ENCODE peak calls at places on chromosomes 4 and X, in seven cellular contexts. R, W, A, I, U, K and L are unnamed samples.

GRCh38 chr4:147583876-147584275 is 33.3 kb upstream of the TMEM184C start:
- DNase-seq in R (no peak), W (no peak), A (no peak), I (no peak), U (no peak), K (no peak), L (no peak)

GRCh38 chr4:46844325-46844917 is 64.6 kb downstream of the COX7B2 start:
- DNase-seq in R (peak), W (peak), A (peak), I (peak), U (peak), K (peak), L (peak)

GRCh38 chr4:56937262-56937661 is 29.6 kb downstream of the REST start:
- DNase-seq in R (no peak), W (peak), A (peak), I (no peak), U (no peak), K (no peak), L (no peak)

GRCh38 chr4:9808077-9808476 is 26.6 kb downstream of the DRD5 start:
- DNase-seq in R (no peak), W (no peak), A (no peak), I (no peak), U (no peak), K (no peak), L (no peak)

GRCh38 chr4:70367813-70368212 is 7.3 kb downstream of the SMR3A start:
- DNase-seq in R (no peak), W (no peak), A (no peak), I (no peak), U (no peak), K (no peak), L (no peak)

GRCh38 chrX:40154229-40154852 is 56.6 kb upstream of the BCOR start:
- DNase-seq in R (no peak), W (no peak), A (peak), I (no peak), U (peak), K (no peak), L (peak)

GRCh38 chr4:182556576-182556975 is 313.4 kb downstream of the TENM3 start:
- DNase-seq in R (no peak), W (no peak), A (no peak), I (no peak), U (no peak), K (no peak), L (no peak)

GRCh38 chrX:41522681-41523080 is 75.5 kb downstream of the NYX start:
- DNase-seq in R (no peak), W (no peak), A (no peak), I (no peak), U (no peak), K (no peak), L (no peak)

GRCh38 chr4:82733636-82734035 is 65.0 kb downstream of the SCD5 start:
- DNase-seq in R (no peak), W (no peak), A (peak), I (peak), U (no peak), K (no peak), L (no peak)

GRCh38 chr4:16123356-16124084 is 39.7 kb upstream of the PROM1 start:
- DNase-seq in R (no peak), W (no peak), A (no peak), I (no peak), U (peak), K (no peak), L (peak)

GRCh38 chr4:41256740-41257256 is at the start of gene UCHL1:
- DNase-seq in R (no peak), W (peak), A (peak), I (peak), U (peak), K (no peak), L (peak)

GRCh38 chrX:41605144-41605543 is 83.6 kb upstream of the GPR34 start:
- DNase-seq in R (no peak), W (no peak), A (peak), I (no peak), U (no peak), K (no peak), L (no peak)

GRCh38 chr4:75542824-75543223 is 13.0 kb upstream of the ODAPH start:
- DNase-seq in R (no peak), W (peak), A (peak), I (no peak), U (no peak), K (no peak), L (no peak)

GRCh38 chr4:80183196-80184052 is 13.9 kb upstream of the PRDM8 start:
- DNase-seq in R (no peak), W (peak), A (peak), I (peak), U (peak), K (no peak), L (peak)

GRCh38 chrX:115047181-115047580 is 29.8 kb upstream of the IL13RA2 start:
- DNase-seq in R (no peak), W (peak), A (peak), I (no peak), U (no peak), K (no peak), L (no peak)

GRCh38 chr4:105979506-105979905 is 84.2 kb downstream of the NPNT start:
- DNase-seq in R (no peak), W (no peak), A (peak), I (no peak), U (no peak), K (no peak), L (no peak)

GRCh38 chr4:159077702-159078495 is 25.0 kb upstream of the RAPGEF2 start:
- DNase-seq in R (no peak), W (no peak), A (no peak), I (no peak), U (no peak), K (no peak), L (peak)

GRCh38 chrX:136032370-136032769 is 47.1 kb downstream of the SLC9A6 start:
- DNase-seq in R (no peak), W (no peak), A (no peak), I (no peak), U (no peak), K (no peak), L (no peak)

GRCh38 chr4:42655921-42656735 is 777 bp downstream of the ATP8A1 start:
- DNase-seq in R (peak), W (no peak), A (peak), I (peak), U (no peak), K (peak), L (peak)

GRCh38 chr4:88702780-88703179 is 5.2 kb upstream of the NAP1L5 start:
- DNase-seq in R (no peak), W (no peak), A (no peak), I (no peak), U (no peak), K (no peak), L (no peak)

GRCh38 chr4:31081375-31081774 is 361.2 kb downstream of the PCDH7 start:
- DNase-seq in R (no peak), W (peak), A (peak), I (no peak), U (no peak), K (no peak), L (no peak)

GRCh38 chr4:127849505-127850234 is 31.0 kb upstream of the PLK4 start:
- DNase-seq in R (no peak), W (no peak), A (no peak), I (no peak), U (no peak), K (no peak), L (no peak)

GRCh38 chrX:144791298-144791697 is 456.0 kb upstream of the SPANXN1 start:
- DNase-seq in R (no peak), W (no peak), A (no peak), I (no peak), U (no peak), K (no peak), L (no peak)

GRCh38 chr4:183599690-183600089 is 59.3 kb downstream of the RWDD4 start:
- DNase-seq in R (no peak), W (no peak), A (no peak), I (no peak), U (no peak), K (no peak), L (no peak)

GRCh38 chrX:2931612-2932011 is 2.5 kb upstream of the ARSD start:
- DNase-seq in R (no peak), W (no peak), A (no peak), I (no peak), U (no peak), K (no peak), L (no peak)

GRCh38 chr4:18039113-18039512 is 17.6 kb upstream of the LCORL start:
- DNase-seq in R (no peak), W (no peak), A (no peak), I (no peak), U (no peak), K (no peak), L (no peak)

GRCh38 chrX:9433596-9433995 is 31.3 kb upstream of the TBL1X start:
- DNase-seq in R (no peak), W (no peak), A (no peak), I (no peak), U (no peak), K (no peak), L (no peak)

GRCh38 chr4:182968917-182969650 is 51.9 kb upstream of the DCTD start:
- DNase-seq in R (no peak), W (no peak), A (no peak), I (no peak), U (no peak), K (no peak), L (no peak)

GRCh38 chr4:25160714-25161598 is 707 bp upstream of the SEPSECS start:
- DNase-seq in R (no peak), W (peak), A (peak), I (no peak), U (peak), K (no peak), L (peak)

GRCh38 chr4:26568446-26568994 is 15.4 kb upstream of the TBC1D19 start:
- DNase-seq in R (no peak), W (peak), A (peak), I (no peak), U (no peak), K (no peak), L (no peak)

GRCh38 chr4:212438-213174 is 88.3 kb downstream of the ZNF718 start:
- DNase-seq in R (no peak), W (peak), A (peak), I (peak), U (no peak), K (peak), L (no peak)

GRCh38 chr4:2745981-2746806 is 9.9 kb downstream of the TNIP2 start:
- DNase-seq in R (peak), W (peak), A (peak), I (no peak), U (no peak), K (peak), L (no peak)

GRCh38 chr4:69308634-69309033 is 28.4 kb downstream of the UGT2B28 start:
- DNase-seq in R (no peak), W (no peak), A (no peak), I (no peak), U (no peak), K (no peak), L (no peak)

GRCh38 chrX:45952030-45952429 is 593.2 kb downstream of the ZNF674 start:
- DNase-seq in R (no peak), W (no peak), A (no peak), I (no peak), U (no peak), K (no peak), L (no peak)

GRCh38 chr4:145179201-145179860 is 1.1 kb downstream of the OTUD4 start:
- DNase-seq in R (peak), W (peak), A (peak), I (peak), U (no peak), K (peak), L (peak)

GRCh38 chr4:185892165-185892564 is 80.2 kb upstream of the SORBS2 start:
- DNase-seq in R (no peak), W (no peak), A (no peak), I (no peak), U (no peak), K (no peak), L (no peak)

GRCh38 chr4:105698607-105699006 is 9.9 kb downstream of the INTS12 start:
- DNase-seq in R (no peak), W (no peak), A (no peak), I (no peak), U (no peak), K (no peak), L (no peak)